ENCODE peak calls at places on chromosome 15, in ten cellular contexts. One of them, this sample, is unnamed.

GRCh38 chr15:40782609-40783227 is 12.9 kb downstream of the C15orf62 start:
- DNase-seq in activated T-cell treated with anti-CD3 and anti-CD28 coated beads for 1 hour: peak
- DNase-seq in tibial nerve: no peak
- DNase-seq in pulmonary artery endothelial cell: no peak
- DNase-seq in astrocyte of the cerebellum: no peak
- DNase-seq in activated CD8-positive, alpha-beta memory T cell treated with anti-CD3 and anti-CD28 coated beads, Interleukin-2, amount 50 U/mL, for 4 hours: peak
- DNase-seq in GM12878: no peak
- DNase-seq in 8988T: no peak
- DNase-seq in NCI-H1105: peak
- DNase-seq in nephron progenitor cell: peak
- DNase-seq in this sample: peak

GRCh38 chr15:101207867-101208288 is 44.0 kb downstream of the CHSY1 start:
- DNase-seq in activated T-cell treated with anti-CD3 and anti-CD28 coated beads for 1 hour: no peak
- DNase-seq in tibial nerve: peak
- DNase-seq in pulmonary artery endothelial cell: no peak
- DNase-seq in astrocyte of the cerebellum: no peak
- DNase-seq in activated CD8-positive, alpha-beta memory T cell treated with anti-CD3 and anti-CD28 coated beads, Interleukin-2, amount 50 U/mL, for 4 hours: no peak
- DNase-seq in GM12878: no peak
- DNase-seq in 8988T: no peak
- DNase-seq in NCI-H1105: no peak
- DNase-seq in nephron progenitor cell: no peak
- DNase-seq in this sample: no peak

GRCh38 chr15:91142097-91142744 is 42.2 kb downstream of the SV2B start:
- DNase-seq in activated T-cell treated with anti-CD3 and anti-CD28 coated beads for 1 hour: no peak
- DNase-seq in tibial nerve: no peak
- DNase-seq in pulmonary artery endothelial cell: no peak
- DNase-seq in astrocyte of the cerebellum: no peak
- DNase-seq in activated CD8-positive, alpha-beta memory T cell treated with anti-CD3 and anti-CD28 coated beads, Interleukin-2, amount 50 U/mL, for 4 hours: no peak
- DNase-seq in GM12878: no peak
- DNase-seq in 8988T: no peak
- DNase-seq in NCI-H1105: no peak
- DNase-seq in nephron progenitor cell: no peak
- DNase-seq in this sample: no peak

GRCh38 chr15:98649621-98649995 is 1.3 kb downstream of the IGF1R start:
- DNase-seq in activated T-cell treated with anti-CD3 and anti-CD28 coated beads for 1 hour: peak
- DNase-seq in tibial nerve: peak
- DNase-seq in pulmonary artery endothelial cell: no peak
- DNase-seq in astrocyte of the cerebellum: no peak
- DNase-seq in activated CD8-positive, alpha-beta memory T cell treated with anti-CD3 and anti-CD28 coated beads, Interleukin-2, amount 50 U/mL, for 4 hours: peak
- DNase-seq in GM12878: no peak
- DNase-seq in 8988T: peak
- DNase-seq in NCI-H1105: no peak
- DNase-seq in nephron progenitor cell: peak
- DNase-seq in this sample: peak

GRCh38 chr15:89972085-89972484 is 29.0 kb upstream of the ZNF710 start:
- DNase-seq in activated T-cell treated with anti-CD3 and anti-CD28 coated beads for 1 hour: no peak
- DNase-seq in tibial nerve: no peak
- DNase-seq in pulmonary artery endothelial cell: no peak
- DNase-seq in astrocyte of the cerebellum: no peak
- DNase-seq in activated CD8-positive, alpha-beta memory T cell treated with anti-CD3 and anti-CD28 coated beads, Interleukin-2, amount 50 U/mL, for 4 hours: no peak
- DNase-seq in GM12878: no peak
- DNase-seq in 8988T: no peak
- DNase-seq in NCI-H1105: no peak
- DNase-seq in nephron progenitor cell: no peak
- DNase-seq in this sample: no peak

GRCh38 chr15:62928242-62928995 is 114.1 kb upstream of the TPM1 start:
- DNase-seq in activated T-cell treated with anti-CD3 and anti-CD28 coated beads for 1 hour: no peak
- DNase-seq in tibial nerve: no peak
- DNase-seq in pulmonary artery endothelial cell: peak
- DNase-seq in astrocyte of the cerebellum: peak
- DNase-seq in activated CD8-positive, alpha-beta memory T cell treated with anti-CD3 and anti-CD28 coated beads, Interleukin-2, amount 50 U/mL, for 4 hours: no peak
- DNase-seq in GM12878: no peak
- DNase-seq in 8988T: no peak
- DNase-seq in NCI-H1105: no peak
- DNase-seq in nephron progenitor cell: no peak
- DNase-seq in this sample: no peak

GRCh38 chr15:70486451-70487379 is 276.6 kb downstream of the UACA start:
- DNase-seq in activated T-cell treated with anti-CD3 and anti-CD28 coated beads for 1 hour: no peak
- DNase-seq in tibial nerve: peak
- DNase-seq in pulmonary artery endothelial cell: no peak
- DNase-seq in astrocyte of the cerebellum: peak
- DNase-seq in activated CD8-positive, alpha-beta memory T cell treated with anti-CD3 and anti-CD28 coated beads, Interleukin-2, amount 50 U/mL, for 4 hours: peak
- DNase-seq in GM12878: peak
- DNase-seq in 8988T: no peak
- DNase-seq in NCI-H1105: no peak
- DNase-seq in nephron progenitor cell: no peak
- DNase-seq in this sample: peak

GRCh38 chr15:61069369-61070075 is 159.6 kb downstream of the RORA start:
- DNase-seq in activated T-cell treated with anti-CD3 and anti-CD28 coated beads for 1 hour: no peak
- DNase-seq in tibial nerve: no peak
- DNase-seq in pulmonary artery endothelial cell: no peak
- DNase-seq in astrocyte of the cerebellum: no peak
- DNase-seq in activated CD8-positive, alpha-beta memory T cell treated with anti-CD3 and anti-CD28 coated beads, Interleukin-2, amount 50 U/mL, for 4 hours: no peak
- DNase-seq in GM12878: no peak
- DNase-seq in 8988T: no peak
- DNase-seq in NCI-H1105: no peak
- DNase-seq in nephron progenitor cell: peak
- DNase-seq in this sample: no peak

GRCh38 chr15:45179221-45179985 is 8.4 kb downstream of the SHF start:
- DNase-seq in activated T-cell treated with anti-CD3 and anti-CD28 coated beads for 1 hour: peak
- DNase-seq in tibial nerve: no peak
- DNase-seq in pulmonary artery endothelial cell: no peak
- DNase-seq in astrocyte of the cerebellum: no peak
- DNase-seq in activated CD8-positive, alpha-beta memory T cell treated with anti-CD3 and anti-CD28 coated beads, Interleukin-2, amount 50 U/mL, for 4 hours: peak
- DNase-seq in GM12878: no peak
- DNase-seq in 8988T: peak
- DNase-seq in NCI-H1105: no peak
- DNase-seq in nephron progenitor cell: no peak
- DNase-seq in this sample: peak

GRCh38 chr15:25057574-25057973 is 102.8 kb downstream of the SNRPN start:
- DNase-seq in activated T-cell treated with anti-CD3 and anti-CD28 coated beads for 1 hour: no peak
- DNase-seq in tibial nerve: no peak
- DNase-seq in pulmonary artery endothelial cell: no peak
- DNase-seq in astrocyte of the cerebellum: no peak
- DNase-seq in activated CD8-positive, alpha-beta memory T cell treated with anti-CD3 and anti-CD28 coated beads, Interleukin-2, amount 50 U/mL, for 4 hours: peak
- DNase-seq in GM12878: no peak
- DNase-seq in 8988T: no peak
- DNase-seq in NCI-H1105: no peak
- DNase-seq in nephron progenitor cell: no peak
- DNase-seq in this sample: peak